ENCODE peak calls at places on chromosomes 1 and 21, in four cellular contexts. X is IMR-90, B is right lobe of liver, D is GM12878. G is an unnamed sample.

GRCh38 chr1:212607924-212608208 is 695 bp upstream of the ATF3 start:
- ATAC-seq in B (no peak), X (peak), D (peak), G (peak)

GRCh38 chr1:6279066-6279465 is 18.2 kb upstream of the GPR153 start:
- ATAC-seq in B (no peak), X (no peak), D (no peak), G (no peak)

GRCh38 chr21:25907573-25908275 is 173.0 kb downstream of the GABPA start:
- ATAC-seq in D (no peak), B (peak), X (peak), G (no peak)

GRCh38 chr1:48109390-48110009 is 112.3 kb upstream of the TRABD2B start:
- ATAC-seq in D (peak), B (peak), X (peak), G (no peak)

GRCh38 chr1:25166847-25167246 is 65.5 kb downstream of the SYF2 start:
- ATAC-seq in B (no peak), D (no peak), X (no peak), G (no peak)

GRCh38 chr1:17119076-17119743 is at the start of gene PADI2:
- ATAC-seq in D (peak), B (peak), X (peak), G (peak)

GRCh38 chr1:156860639-156861423 is at the start of gene NTRK1:
- ATAC-seq in B (peak), X (peak), D (peak), G (peak)

GRCh38 chr21:31201144-31201543 is 142.9 kb downstream of the TIAM1 start:
- ATAC-seq in X (no peak), D (peak), B (peak), G (peak)

GRCh38 chr1:169528214-169529067 is 42.7 kb upstream of the SLC19A2 start:
- ATAC-seq in X (no peak), B (no peak), D (peak), G (no peak)

GRCh38 chr1:77290576-77290975 is 8.8 kb downstream of the AK5 start:
- ATAC-seq in D (no peak), X (no peak), B (no peak), G (no peak)

GRCh38 chr1:225461533-225462428 is 33.9 kb upstream of the LBR start:
- ATAC-seq in B (peak), X (no peak), D (no peak), G (peak)

GRCh38 chr1:237890822-237891221 is at the start of gene ZP4:
- ATAC-seq in B (no peak), D (no peak), X (no peak), G (no peak)

GRCh38 chr21:46634966-46635323 is 529 bp upstream of the PRMT2 start:
- ATAC-seq in B (peak), D (peak), X (peak), G (peak)

GRCh38 chr1:164660415-164661174 is 101.6 kb downstream of the PBX1 start:
- ATAC-seq in X (peak), D (peak), B (peak), G (no peak)

GRCh38 chr1:8477983-8478362 is 160.1 kb downstream of the SLC45A1 start:
- ATAC-seq in D (no peak), X (peak), B (no peak), G (peak)

GRCh38 chr1:231626951-231627614 is 493 bp downstream of the DISC1 start:
- ATAC-seq in D (peak), B (peak), X (peak), G (peak)
- TF ChIP-seq POLR2A in D (no peak), B (no peak), X (no peak), G (no peak)

DNA sequence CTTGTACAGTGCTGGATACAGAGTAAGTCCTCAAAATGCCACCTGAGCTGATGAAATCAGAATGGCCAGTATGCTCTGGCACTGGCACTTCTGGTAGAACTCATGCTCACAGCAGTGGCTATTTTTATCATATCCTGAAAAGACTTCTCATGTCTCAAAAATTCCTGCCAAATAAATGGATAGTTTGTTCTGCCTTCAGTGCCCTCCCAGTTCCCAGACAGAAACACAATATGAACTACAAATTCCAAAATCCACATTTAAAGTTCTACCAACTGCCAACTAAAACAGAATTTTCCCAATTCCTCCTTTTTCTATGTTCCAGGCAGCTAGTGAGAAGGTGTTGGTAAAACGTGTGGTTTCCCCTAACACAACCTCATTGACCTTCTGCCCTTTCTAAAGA is 51.4 kb upstream of the RGS1 start:
- ATAC-seq in X (no peak), B (no peak), D (no peak), G (peak)
- TF ChIP-seq POLR2A in X (no peak), B (no peak), D (no peak), G (no peak)

DNA sequence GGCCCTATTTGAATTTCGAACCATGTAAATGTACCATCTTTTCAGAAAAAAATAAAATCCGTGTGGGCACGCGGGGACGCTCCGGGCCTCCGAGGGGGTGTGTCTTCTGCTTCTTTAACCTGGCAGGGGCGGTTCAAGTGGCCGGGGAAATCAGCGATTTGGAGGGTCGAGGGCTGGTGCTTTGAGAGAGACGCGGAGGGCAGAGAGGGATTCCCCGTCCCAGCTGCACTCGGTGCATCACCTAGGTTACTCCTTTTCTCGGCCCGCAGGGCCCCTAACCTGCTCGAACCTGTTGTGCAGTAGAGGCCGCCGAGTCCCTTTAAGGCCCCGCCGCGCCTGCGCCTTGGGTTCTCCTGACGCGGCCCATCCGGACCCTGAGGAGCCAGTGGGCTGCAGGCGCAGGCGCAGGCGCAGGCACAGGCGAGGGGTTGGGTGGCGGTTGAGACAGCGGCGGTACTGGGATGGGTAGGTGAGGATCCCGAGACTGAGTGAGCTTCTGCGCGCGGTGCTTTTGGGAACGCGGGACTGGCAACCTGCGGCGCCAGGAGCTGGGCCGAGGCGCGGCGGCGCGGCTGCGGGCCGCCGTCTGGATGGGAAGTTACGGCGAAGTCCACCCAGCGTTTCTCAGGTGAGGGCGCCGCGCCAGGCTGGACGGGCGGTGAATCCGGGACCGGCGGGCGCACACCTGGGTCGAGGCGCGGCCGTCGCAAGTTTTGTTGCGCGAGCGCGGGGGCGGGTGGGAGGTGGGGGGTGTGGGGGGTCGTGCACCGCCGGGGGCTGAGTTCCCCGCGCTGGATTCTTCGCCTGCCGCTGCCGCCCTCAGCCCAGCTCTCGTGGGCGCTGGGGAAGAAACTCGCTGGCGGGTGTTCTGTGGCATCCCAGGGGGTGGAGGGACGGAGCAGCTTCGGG is at the start of gene NBPF3:
- ATAC-seq in X (peak), B (peak), D (peak), G (peak)
- TF ChIP-seq POLR2A in X (no peak), B (peak), D (peak), G (no peak)

GRCh38 chr1:26350701-26351590 is 3.0 kb downstream of the CRYBG2 start:
- ATAC-seq in B (peak), X (no peak), D (no peak), G (no peak)
- TF ChIP-seq POLR2A in B (no peak), X (no peak), D (no peak), G (no peak)